ENCODE peak calls at places on chromosomes 11 and 22, in ten cellular contexts. One of them, this sample, is unnamed.
A peak's percentile ranks its signal among the peaks of the same experiment; 100 is the strongest.

GRCh38 chr22:22576244-22576988 is 17.4 kb upstream of the PRAME start:
- DNase-seq in psoas muscle: peak; percentile 43
- DNase-seq in lower lobe of right lung: no peak
- DNase-seq in endodermal cell: peak; percentile 94
- DNase-seq in heart left ventricle: no peak
- DNase-seq in A549: peak; percentile 55
- DNase-seq in HepG2: peak; percentile 32
- DNase-seq in body of pancreas: peak; percentile 51
- DNase-seq in cardiac muscle cell: no peak
- DNase-seq in mucosa of descending colon: peak; percentile 61
- DNase-seq in this sample: peak; percentile 71

GRCh38 chr11:95088946-95089619 is 563 bp upstream of the ENDOD1 start:
- DNase-seq in cardiac muscle cell: no peak
- DNase-seq in A549: peak; percentile 11
- DNase-seq in HepG2: no peak
- DNase-seq in endodermal cell: no peak
- DNase-seq in body of pancreas: no peak
- DNase-seq in heart left ventricle: no peak
- DNase-seq in mucosa of descending colon: no peak
- DNase-seq in psoas muscle: no peak
- DNase-seq in lower lobe of right lung: no peak
- DNase-seq in this sample: no peak

GRCh38 chr11:108913204-108913603 is 248.3 kb downstream of the DDX10 start:
- DNase-seq in HepG2: no peak
- DNase-seq in endodermal cell: no peak
- DNase-seq in lower lobe of right lung: no peak
- DNase-seq in cardiac muscle cell: no peak
- DNase-seq in body of pancreas: no peak
- DNase-seq in heart left ventricle: no peak
- DNase-seq in A549: no peak
- DNase-seq in mucosa of descending colon: no peak
- DNase-seq in psoas muscle: no peak
- DNase-seq in this sample: no peak

GRCh38 chr22:29840498-29840897 is 2.4 kb upstream of the ASCC2 start:
- DNase-seq in heart left ventricle: no peak
- DNase-seq in psoas muscle: no peak
- DNase-seq in body of pancreas: no peak
- DNase-seq in lower lobe of right lung: no peak
- DNase-seq in endodermal cell: no peak
- DNase-seq in HepG2: no peak
- DNase-seq in mucosa of descending colon: no peak
- DNase-seq in cardiac muscle cell: no peak
- DNase-seq in A549: no peak
- DNase-seq in this sample: no peak

GRCh38 chr11:11948242-11948947 is 60.0 kb downstream of the DKK3 start:
- DNase-seq in mucosa of descending colon: no peak
- DNase-seq in heart left ventricle: no peak
- DNase-seq in HepG2: peak; percentile 63
- DNase-seq in body of pancreas: no peak
- DNase-seq in A549: peak; percentile 18
- DNase-seq in endodermal cell: no peak
- DNase-seq in lower lobe of right lung: no peak
- DNase-seq in cardiac muscle cell: no peak
- DNase-seq in psoas muscle: no peak
- DNase-seq in this sample: no peak

GRCh38 chr11:63896071-63896470 is 20.9 kb downstream of the RCOR2 start:
- DNase-seq in body of pancreas: peak; percentile 74
- DNase-seq in lower lobe of right lung: no peak
- DNase-seq in psoas muscle: no peak
- DNase-seq in endodermal cell: no peak
- DNase-seq in HepG2: no peak
- DNase-seq in A549: no peak
- DNase-seq in cardiac muscle cell: no peak
- DNase-seq in mucosa of descending colon: no peak
- DNase-seq in heart left ventricle: no peak
- DNase-seq in this sample: no peak

GRCh38 chr11:85589373-85589772 is 37.8 kb downstream of the DLG2 start:
- DNase-seq in psoas muscle: no peak
- DNase-seq in endodermal cell: peak; percentile 66
- DNase-seq in heart left ventricle: no peak
- DNase-seq in lower lobe of right lung: no peak
- DNase-seq in body of pancreas: no peak
- DNase-seq in mucosa of descending colon: no peak
- DNase-seq in HepG2: no peak
- DNase-seq in A549: no peak
- DNase-seq in cardiac muscle cell: no peak
- DNase-seq in this sample: no peak

GRCh38 chr22:43944670-43945430 is 10.4 kb upstream of the SAMM50 start:
- DNase-seq in cardiac muscle cell: no peak
- DNase-seq in A549: no peak
- DNase-seq in psoas muscle: no peak
- DNase-seq in lower lobe of right lung: no peak
- DNase-seq in HepG2: no peak
- DNase-seq in body of pancreas: no peak
- DNase-seq in endodermal cell: no peak
- DNase-seq in heart left ventricle: no peak
- DNase-seq in mucosa of descending colon: no peak
- DNase-seq in this sample: no peak

GRCh38 chr11:26188559-26188958 is 143.4 kb upstream of the ANO3 start:
- DNase-seq in endodermal cell: no peak
- DNase-seq in A549: no peak
- DNase-seq in HepG2: no peak
- DNase-seq in lower lobe of right lung: no peak
- DNase-seq in psoas muscle: no peak
- DNase-seq in heart left ventricle: no peak
- DNase-seq in body of pancreas: no peak
- DNase-seq in cardiac muscle cell: no peak
- DNase-seq in mucosa of descending colon: no peak
- DNase-seq in this sample: no peak

GRCh38 chr11:133921026-133921425 is 35.7 kb downstream of the IGSF9B start:
- DNase-seq in heart left ventricle: peak; percentile 63
- DNase-seq in HepG2: no peak
- DNase-seq in endodermal cell: no peak
- DNase-seq in lower lobe of right lung: no peak
- DNase-seq in mucosa of descending colon: no peak
- DNase-seq in body of pancreas: no peak
- DNase-seq in cardiac muscle cell: no peak
- DNase-seq in A549: no peak
- DNase-seq in psoas muscle: no peak
- DNase-seq in this sample: no peak

GRCh38 chr11:31529189-31529588 is 19.6 kb downstream of the ELP4 start:
- DNase-seq in body of pancreas: no peak
- DNase-seq in psoas muscle: no peak
- DNase-seq in mucosa of descending colon: no peak
- DNase-seq in HepG2: no peak
- DNase-seq in lower lobe of right lung: no peak
- DNase-seq in heart left ventricle: no peak
- DNase-seq in cardiac muscle cell: no peak
- DNase-seq in A549: no peak
- DNase-seq in endodermal cell: no peak
- DNase-seq in this sample: no peak

GRCh38 chr22:27952091-27952490 is 33.0 kb upstream of the PITPNB start:
- DNase-seq in A549: no peak
- DNase-seq in lower lobe of right lung: no peak
- DNase-seq in mucosa of descending colon: no peak
- DNase-seq in psoas muscle: no peak
- DNase-seq in cardiac muscle cell: no peak
- DNase-seq in body of pancreas: no peak
- DNase-seq in endodermal cell: no peak
- DNase-seq in HepG2: no peak
- DNase-seq in heart left ventricle: no peak
- DNase-seq in this sample: no peak

GRCh38 chr11:12048936-12049790 is 40.7 kb upstream of the DKK3 start:
- DNase-seq in HepG2: no peak
- DNase-seq in body of pancreas: no peak
- DNase-seq in cardiac muscle cell: no peak
- DNase-seq in psoas muscle: no peak
- DNase-seq in heart left ventricle: no peak
- DNase-seq in endodermal cell: no peak
- DNase-seq in mucosa of descending colon: no peak
- DNase-seq in A549: no peak
- DNase-seq in lower lobe of right lung: no peak
- DNase-seq in this sample: no peak

GRCh38 chr11:47360341-47360740 is 7.8 kb upstream of the MYBPC3 start:
- DNase-seq in endodermal cell: no peak
- DNase-seq in heart left ventricle: no peak
- DNase-seq in psoas muscle: no peak
- DNase-seq in lower lobe of right lung: no peak
- DNase-seq in cardiac muscle cell: no peak
- DNase-seq in mucosa of descending colon: no peak
- DNase-seq in HepG2: no peak
- DNase-seq in A549: no peak
- DNase-seq in body of pancreas: no peak
- DNase-seq in this sample: no peak

GRCh38 chr22:28231423-28231822 is 312.4 kb upstream of the PITPNB start:
- DNase-seq in cardiac muscle cell: peak; percentile 56
- DNase-seq in endodermal cell: peak; percentile 57
- DNase-seq in heart left ventricle: no peak
- DNase-seq in mucosa of descending colon: no peak
- DNase-seq in lower lobe of right lung: no peak
- DNase-seq in psoas muscle: no peak
- DNase-seq in body of pancreas: no peak
- DNase-seq in A549: no peak
- DNase-seq in HepG2: peak; percentile 82
- DNase-seq in this sample: no peak

GRCh38 chr22:30262917-30263741 is 3.5 kb downstream of the OSM start:
- DNase-seq in endodermal cell: peak; percentile 95
- DNase-seq in A549: peak; percentile 67
- DNase-seq in mucosa of descending colon: peak; percentile 79
- DNase-seq in heart left ventricle: peak; percentile 87
- DNase-seq in psoas muscle: peak; percentile 73
- DNase-seq in body of pancreas: peak; percentile 76
- DNase-seq in lower lobe of right lung: peak; percentile 82
- DNase-seq in HepG2: peak; percentile 64
- DNase-seq in cardiac muscle cell: peak; percentile 87
- DNase-seq in this sample: peak; percentile 92

GRCh38 chr22:34414467-34415440 is 494.5 kb upstream of the LARGE1 start:
- DNase-seq in heart left ventricle: no peak
- DNase-seq in mucosa of descending colon: peak; percentile 59
- DNase-seq in lower lobe of right lung: no peak
- DNase-seq in HepG2: peak; percentile 84
- DNase-seq in cardiac muscle cell: peak; percentile 93
- DNase-seq in A549: peak; percentile 66
- DNase-seq in psoas muscle: no peak
- DNase-seq in endodermal cell: peak; percentile 93
- DNase-seq in body of pancreas: peak; percentile 42
- DNase-seq in this sample: peak; percentile 94

GRCh38 chr11:119363081-119363861 is 16.8 kb upstream of the MFRP start:
- DNase-seq in cardiac muscle cell: no peak
- DNase-seq in heart left ventricle: peak; percentile 70
- DNase-seq in HepG2: no peak
- DNase-seq in endodermal cell: peak; percentile 66
- DNase-seq in lower lobe of right lung: no peak
- DNase-seq in mucosa of descending colon: peak; percentile 43
- DNase-seq in body of pancreas: peak; percentile 55
- DNase-seq in A549: no peak
- DNase-seq in psoas muscle: no peak
- DNase-seq in this sample: peak; percentile 57
- H3K4me1 ChIP-seq in cardiac muscle cell: peaks cover 47% of the 10 kb centered on the region
- H3K4me1 ChIP-seq in heart left ventricle: peaks cover 25% of the 10 kb centered on the region
- H3K4me1 ChIP-seq in HepG2: peaks cover 71% of the 10 kb centered on the region
- H3K4me1 ChIP-seq in endodermal cell: peaks cover 30% of the 10 kb centered on the region
- H3K4me1 ChIP-seq in lower lobe of right lung: peaks cover 41% of the 10 kb centered on the region
- H3K4me1 ChIP-seq in mucosa of descending colon: peaks cover 21% of the 10 kb centered on the region
- H3K4me1 ChIP-seq in body of pancreas: peaks cover 58% of the 10 kb centered on the region
- H3K4me1 ChIP-seq in A549: peaks cover 65% of the 10 kb centered on the region
- H3K4me1 ChIP-seq in psoas muscle: peaks cover 78% of the 10 kb centered on the region
- H3K4me1 ChIP-seq in this sample: peaks cover 88% of the 10 kb centered on the region

GRCh38 chr11:28139848-28140415 is 31.7 kb downstream of the METTL15 start:
- DNase-seq in heart left ventricle: no peak
- DNase-seq in psoas muscle: no peak
- DNase-seq in A549: no peak
- DNase-seq in endodermal cell: no peak
- DNase-seq in mucosa of descending colon: no peak
- DNase-seq in HepG2: no peak
- DNase-seq in body of pancreas: no peak
- DNase-seq in cardiac muscle cell: no peak
- DNase-seq in lower lobe of right lung: no peak
- DNase-seq in this sample: no peak
- H3K4me3 ChIP-seq in heart left ventricle: no peak overlapping the region
- H3K4me3 ChIP-seq in psoas muscle: no peak overlapping the region
- H3K4me3 ChIP-seq in A549: no peak overlapping the region
- H3K4me3 ChIP-seq in endodermal cell: peak overlapping the region; percentile 10
- H3K4me3 ChIP-seq in mucosa of descending colon: no peak overlapping the region
- H3K4me3 ChIP-seq in HepG2: no peak overlapping the region
- H3K4me3 ChIP-seq in body of pancreas: no peak overlapping the region
- H3K4me3 ChIP-seq in cardiac muscle cell: no peak overlapping the region
- H3K4me3 ChIP-seq in lower lobe of right lung: no peak overlapping the region
- H3K4me3 ChIP-seq in this sample: no peak overlapping the region

DNA sequence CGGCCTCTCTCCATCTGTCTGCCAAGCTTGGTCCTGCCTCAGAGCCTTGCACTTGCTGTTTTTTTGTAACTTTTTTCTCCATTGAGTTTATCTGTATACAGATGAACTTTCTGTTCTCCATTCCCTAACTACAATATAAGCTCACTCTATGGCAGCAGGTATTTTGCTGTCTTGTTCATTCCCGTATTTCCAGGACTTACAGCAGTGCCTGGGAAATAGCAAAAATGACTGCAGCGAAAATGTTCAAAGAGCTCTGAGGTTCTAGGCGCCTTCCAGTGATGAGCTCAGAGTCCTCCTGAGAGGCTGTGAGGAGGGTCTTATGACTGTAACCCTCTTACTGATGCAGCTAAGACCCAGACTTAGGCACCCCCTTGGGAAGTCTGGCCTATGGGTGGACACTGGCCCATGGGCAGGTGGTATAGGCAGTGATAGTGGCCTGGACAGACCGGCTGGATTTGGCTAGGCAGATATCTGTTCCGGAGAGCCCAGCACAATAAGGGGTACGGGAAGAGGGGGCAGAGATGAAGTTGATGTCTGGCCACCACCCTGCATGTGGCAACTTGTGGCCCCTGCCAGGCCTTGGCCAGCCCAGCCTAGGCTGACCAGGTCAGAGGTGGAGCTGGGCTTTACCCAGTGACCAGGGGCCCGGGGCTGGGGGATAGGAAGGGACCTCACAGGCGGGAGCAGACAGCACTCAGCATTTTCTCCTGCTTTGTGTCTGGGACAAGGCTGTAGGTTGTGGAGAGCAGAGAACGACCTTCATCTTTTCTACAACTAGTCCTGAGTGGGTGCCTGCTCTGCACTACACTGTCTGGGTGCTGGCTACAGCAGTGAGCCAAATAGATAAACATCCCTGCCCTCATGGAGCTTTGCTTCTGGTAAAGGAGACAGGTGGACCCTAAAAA is 4.6 kb downstream of the ATF4 start:
- DNase-seq in psoas muscle: no peak
- DNase-seq in mucosa of descending colon: peak; percentile 37
- DNase-seq in heart left ventricle: no peak
- DNase-seq in body of pancreas: no peak
- DNase-seq in HepG2: no peak
- DNase-seq in endodermal cell: no peak
- DNase-seq in cardiac muscle cell: no peak
- DNase-seq in A549: no peak
- DNase-seq in lower lobe of right lung: peak; percentile 40
- DNase-seq in this sample: peak; percentile 79
- H3K4me1 ChIP-seq in psoas muscle: peaks cover 37% of the 10 kb centered on the region
- H3K4me1 ChIP-seq in mucosa of descending colon: peaks cover 56% of the 10 kb centered on the region
- H3K4me1 ChIP-seq in heart left ventricle: peaks cover 43% of the 10 kb centered on the region
- H3K4me1 ChIP-seq in body of pancreas: peaks cover 73% of the 10 kb centered on the region
- H3K4me1 ChIP-seq in HepG2: peaks cover 76% of the 10 kb centered on the region
- H3K4me1 ChIP-seq in endodermal cell: no peaks in the 10 kb centered on the region
- H3K4me1 ChIP-seq in cardiac muscle cell: peaks cover 19% of the 10 kb centered on the region
- H3K4me1 ChIP-seq in A549: peaks cover 29% of the 10 kb centered on the region
- H3K4me1 ChIP-seq in lower lobe of right lung: peaks cover 85% of the 10 kb centered on the region
- H3K4me1 ChIP-seq in this sample: peaks cover 76% of the 10 kb centered on the region

GRCh38 chr11:131190446-131190845 is 180.0 kb upstream of the NTM start:
- DNase-seq in A549: no peak
- DNase-seq in endodermal cell: no peak
- DNase-seq in mucosa of descending colon: no peak
- DNase-seq in cardiac muscle cell: no peak
- DNase-seq in lower lobe of right lung: no peak
- DNase-seq in psoas muscle: no peak
- DNase-seq in HepG2: no peak
- DNase-seq in heart left ventricle: no peak
- DNase-seq in body of pancreas: no peak
- DNase-seq in this sample: no peak
- H3K4me3 ChIP-seq in A549: no peak overlapping the region
- H3K4me3 ChIP-seq in endodermal cell: no peak overlapping the region
- H3K4me3 ChIP-seq in mucosa of descending colon: no peak overlapping the region
- H3K4me3 ChIP-seq in cardiac muscle cell: no peak overlapping the region
- H3K4me3 ChIP-seq in lower lobe of right lung: no peak overlapping the region
- H3K4me3 ChIP-seq in psoas muscle: no peak overlapping the region
- H3K4me3 ChIP-seq in HepG2: no peak overlapping the region
- H3K4me3 ChIP-seq in heart left ventricle: no peak overlapping the region
- H3K4me3 ChIP-seq in body of pancreas: no peak overlapping the region
- H3K4me3 ChIP-seq in this sample: no peak overlapping the region

This sample was measured in Karpas-422.